ENCODE peak calls at places on chromosomes 16 and 17, in eight cellular contexts. Z is SK-N-SH, L is HCT116, Q is GM23338, C is OCI-LY7, F is PC-3, G is MM.1S, U is hepatocyte. S is an unnamed sample.

GRCh38 chr17:48100591-48101011 is 677 bp downstream of the CBX1 start:
- DNase-seq in Q (peak), U (peak), L (peak), C (no peak), F (peak), Z (peak), G (no peak), S (peak)

GRCh38 chr17:59406808-59407381 is 75.4 kb downstream of the YPEL2 start:
- DNase-seq in C (no peak), Z (peak), U (peak), Q (no peak), G (no peak), F (peak), L (no peak), S (no peak)

GRCh38 chr17:81218991-81219390 is 3.8 kb downstream of the CEP131 start:
- DNase-seq in Z (no peak), L (no peak), C (no peak), U (no peak), F (no peak), Q (no peak), G (no peak), S (no peak)

GRCh38 chr17:50905460-50905803 is 39.3 kb upstream of the TOB1 start:
- DNase-seq in F (no peak), G (no peak), L (no peak), Z (peak), U (peak), Q (peak), C (no peak), S (no peak)

GRCh38 chr17:47989700-47990099 is 18.8 kb downstream of the CDK5RAP3 start:
- DNase-seq in G (peak), C (no peak), U (no peak), L (no peak), Q (no peak), F (no peak), Z (no peak), S (no peak)

GRCh38 chr16:57694556-57695377 is at the start of gene DRC7:
- DNase-seq in L (peak), F (peak), G (no peak), C (peak), Z (peak), Q (peak), U (peak), S (peak)

GRCh38 chr16:28098959-28099945 is 35.7 kb upstream of the GSG1L start:
- DNase-seq in Q (no peak), C (no peak), G (no peak), U (no peak), F (no peak), Z (no peak), L (no peak), S (no peak)

GRCh38 chr17:42485680-42486079 is 27.0 kb downstream of the ATP6V0A1 start:
- DNase-seq in Q (no peak), U (no peak), C (no peak), Z (no peak), G (no peak), L (no peak), F (no peak), S (no peak)

GRCh38 chr17:80124351-80124981 is 22.5 kb downstream of the EIF4A3 start:
- DNase-seq in C (no peak), Q (peak), U (peak), F (peak), Z (peak), L (peak), G (no peak), S (peak)

GRCh38 chr17:57357392-57357784 is 101.1 kb downstream of the MSI2 start:
- DNase-seq in C (peak), L (no peak), Z (no peak), F (peak), Q (no peak), G (peak), U (peak), S (no peak)

GRCh38 chr17:57876866-57877237 is 27.0 kb upstream of the MRPS23 start:
- DNase-seq in C (no peak), U (no peak), L (no peak), Z (no peak), F (no peak), G (no peak), Q (no peak), S (no peak)

GRCh38 chr17:30000001-30000754 is 58.7 kb downstream of the EFCAB5 start:
- DNase-seq in U (no peak), C (peak), L (no peak), F (peak), G (peak), Z (no peak), Q (no peak), S (no peak)

GRCh38 chr16:57529324-57530103 is 6.9 kb downstream of the CCDC102A start:
- DNase-seq in F (no peak), Q (peak), L (no peak), G (no peak), Z (peak), U (no peak), C (no peak), S (no peak)

GRCh38 chr16:67767953-67768352 is 38.4 kb downstream of the RANBP10 start:
- DNase-seq in L (no peak), Q (no peak), F (peak), Z (no peak), U (peak), G (no peak), C (no peak), S (no peak)

DNA sequence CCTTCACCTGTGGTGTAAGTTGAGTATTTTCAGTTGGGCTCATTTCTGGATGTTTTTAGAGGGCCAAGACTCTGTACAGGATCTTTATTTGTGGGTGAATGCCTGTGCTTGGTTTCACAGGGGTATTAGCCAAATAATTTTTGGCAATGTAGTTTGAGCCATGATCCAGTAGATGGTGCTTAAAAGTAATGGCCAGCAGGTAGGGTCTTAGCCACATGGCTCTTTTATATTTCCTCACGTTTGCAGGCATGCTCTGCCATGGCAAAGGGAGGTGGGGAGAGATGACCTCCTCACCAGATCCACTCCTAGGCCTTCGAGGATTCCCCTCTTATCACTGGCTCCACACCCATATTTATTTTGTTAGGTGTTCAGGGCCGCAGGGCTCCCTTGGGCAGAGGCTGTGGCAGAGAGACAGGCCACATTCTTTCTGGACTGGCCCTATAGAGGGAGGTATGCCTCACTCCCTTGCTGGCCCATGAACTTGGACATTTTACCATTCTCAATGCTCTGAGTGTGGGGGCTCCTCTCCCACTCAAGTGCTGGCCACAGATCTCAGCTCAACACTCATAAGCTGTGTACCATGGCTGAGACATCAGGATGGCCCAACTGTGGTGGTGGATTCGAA is 417.1 kb downstream of the XYLT1 start:
- DNase-seq in L (no peak), G (no peak), U (no peak), Q (peak), C (peak), F (no peak), Z (no peak), S (peak)
- TF ChIP-seq CTCF in L (peak), G (no peak), U (no peak), Q (peak), C (peak), F (no peak), Z (no peak), S (peak)

GRCh38 chr16:14004719-14005315 is 66.3 kb upstream of the MRTFB start:
- DNase-seq in C (no peak), Q (no peak), F (no peak), G (no peak), L (no peak), U (no peak), Z (no peak), S (no peak)

GRCh38 chr16:14004031-14004718 is 66.9 kb upstream of the MRTFB start:
- DNase-seq in Q (no peak), L (no peak), G (no peak), F (no peak), Z (no peak), C (no peak), U (no peak), S (no peak)

GRCh38 chr16:14011006-14011405 is 60.1 kb upstream of the MRTFB start:
- DNase-seq in Z (no peak), Q (no peak), G (no peak), F (no peak), L (no peak), C (no peak), U (no peak), S (no peak)

GRCh38 chr16:14005335-14005734 is 65.8 kb upstream of the MRTFB start:
- DNase-seq in Z (no peak), U (no peak), L (no peak), C (no peak), Q (no peak), G (no peak), F (no peak), S (no peak)

GRCh38 chr16:14007460-14007859 is 63.7 kb upstream of the MRTFB start:
- DNase-seq in Z (no peak), C (no peak), G (no peak), U (no peak), L (no peak), Q (no peak), F (peak), S (no peak)
- TF ChIP-seq EZH2phosphoT487 in Z (no peak), C (no peak), G (no peak), U (no peak), L (no peak), Q (no peak), F (no peak), S (no peak)

DNA sequence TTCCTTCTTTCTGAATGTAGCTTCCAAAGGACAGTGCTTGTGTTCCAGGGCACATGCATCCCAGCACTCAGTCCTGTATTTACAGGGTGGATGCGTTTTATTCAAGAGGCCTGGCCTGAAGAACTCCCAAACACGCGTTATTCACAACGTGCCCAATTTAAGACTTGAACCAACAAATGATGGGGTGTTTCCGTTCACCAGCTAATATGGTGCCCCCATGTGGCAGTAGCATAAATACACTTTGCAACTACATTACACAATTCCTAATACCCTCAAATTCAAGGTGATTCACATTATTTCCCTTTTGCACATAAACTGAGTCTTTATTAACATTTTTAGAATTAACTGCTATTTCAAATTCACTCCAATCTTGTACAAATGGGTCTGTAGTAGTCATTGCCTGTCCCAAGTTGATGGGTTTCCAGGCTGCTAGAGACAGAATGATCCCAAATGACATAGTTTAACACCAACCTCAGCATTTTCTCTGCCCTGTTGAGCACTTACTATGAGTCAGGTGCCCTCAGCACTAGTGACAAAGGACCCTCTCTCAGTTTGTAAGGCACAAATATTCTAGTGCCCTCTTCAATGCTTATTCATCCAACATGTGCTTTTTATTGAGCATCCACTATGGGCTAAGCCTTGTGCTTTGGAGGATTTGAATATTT is 26.9 kb downstream of the HSD17B2 start:
- DNase-seq in Q (peak), U (no peak), Z (peak), G (no peak), L (peak), F (peak), C (peak), S (peak)
- TF ChIP-seq CTCF in Q (peak), U (peak), Z (peak), G (peak), L (peak), F (peak), C (peak), S (peak)

GRCh38 chr17:36773039-36773438 is 164.2 kb upstream of the LHX1 start:
- DNase-seq in Q (peak), L (no peak), F (no peak), Z (no peak), C (no peak), G (no peak), U (no peak), S (no peak)

DNA sequence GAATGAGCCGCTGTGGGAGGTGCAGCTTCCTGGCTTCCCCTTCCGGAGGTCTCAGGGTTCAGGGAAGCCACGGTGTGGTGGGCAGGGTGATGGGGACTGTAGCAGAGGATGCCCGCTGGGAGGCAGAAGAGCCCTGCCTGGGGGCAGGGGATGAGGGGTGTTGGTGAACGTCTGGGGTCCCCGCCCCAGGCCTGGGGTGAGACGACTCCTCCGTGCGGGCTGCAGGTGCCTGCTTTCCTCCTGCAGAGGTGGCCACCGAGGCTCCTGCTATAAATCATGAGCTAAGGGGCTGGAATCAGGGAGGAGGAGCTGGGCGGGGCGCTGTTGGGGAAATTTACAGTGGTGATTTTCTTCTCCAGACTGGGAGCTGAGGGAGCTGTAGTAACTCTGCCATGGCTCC is 167.0 kb downstream of the MRM1 start:
- DNase-seq in L (no peak), Z (no peak), Q (peak), U (no peak), F (no peak), G (no peak), C (no peak), S (no peak)
- TF ChIP-seq EZH2phosphoT487 in L (no peak), Z (no peak), Q (no peak), U (no peak), F (no peak), G (no peak), C (no peak), S (no peak)

GRCh38 chr17:61349350-61349749 is 50.3 kb upstream of the TBX2 start:
- DNase-seq in Z (no peak), C (no peak), U (no peak), G (no peak), F (peak), L (no peak), Q (no peak), S (no peak)
- TF ChIP-seq CTCF in Z (peak), C (peak), U (no peak), G (no peak), F (peak), L (peak), Q (peak), S (peak)

DNA sequence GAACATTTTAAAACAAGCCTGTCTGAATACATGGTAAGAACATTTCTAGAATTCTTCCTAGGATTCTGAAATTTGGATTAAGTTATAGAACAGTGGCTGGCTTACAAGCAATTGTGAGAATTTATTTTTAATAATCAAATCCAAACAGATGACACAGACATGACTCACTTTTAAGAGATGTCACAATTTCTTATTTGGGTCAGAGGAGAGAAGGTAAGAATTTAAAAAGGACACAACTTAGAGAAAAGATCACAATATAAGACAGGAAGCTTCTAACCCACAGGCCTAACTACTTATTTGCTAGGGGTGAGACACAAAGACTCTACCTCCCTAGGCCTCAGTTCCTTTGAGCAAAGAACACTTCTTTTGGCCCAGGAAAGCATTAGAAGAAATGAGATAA is 32.7 kb downstream of the ZZEF1 start:
- DNase-seq in F (peak), C (no peak), U (no peak), L (no peak), G (no peak), Z (no peak), Q (no peak), S (no peak)
- TF ChIP-seq EZH2phosphoT487 in F (no peak), C (no peak), U (no peak), L (no peak), G (no peak), Z (no peak), Q (no peak), S (no peak)

S was measured in neural progenitor cell.